ENCODE peak calls at places on chromosomes 13 and 19, in seven cellular contexts. N, R, K, E, W, P and Q are unnamed samples.

GRCh38 chr19:6035026-6035425 is 57.1 kb upstream of the RANBP3 start:
- DNase-seq in P (no peak), W (no peak), E (no peak), R (no peak), K (no peak), N (no peak), Q (no peak)

GRCh38 chr19:3471954-3472655 is 8.2 kb downstream of the SMIM24 start:
- DNase-seq in P (no peak), E (peak), W (no peak), N (peak), K (peak), R (peak), Q (no peak)

GRCh38 chr13:50645092-50645491 is 198.4 kb downstream of the DLEU7 start:
- DNase-seq in W (no peak), E (no peak), N (peak), K (no peak), R (no peak), P (peak), Q (no peak)

GRCh38 chr19:50300051-50300450 is 29.1 kb downstream of the KCNC3 start:
- DNase-seq in E (no peak), N (no peak), W (no peak), P (peak), R (no peak), K (no peak), Q (no peak)

GRCh38 chr13:39890537-39890936 is 235.1 kb downstream of the COG6 start:
- DNase-seq in E (no peak), R (no peak), N (no peak), K (no peak), P (no peak), W (no peak), Q (no peak)

GRCh38 chr13:38386421-38386820 is 36.8 kb downstream of the UFM1 start:
- DNase-seq in P (no peak), N (peak), W (no peak), E (no peak), K (no peak), R (no peak), Q (no peak)

GRCh38 chr13:60372141-60372540 is 24.9 kb upstream of the TDRD3 start:
- DNase-seq in K (no peak), R (no peak), W (no peak), P (no peak), E (no peak), N (no peak), Q (no peak)

GRCh38 chr13:29743229-29743786 is 107.1 kb downstream of the UBL3 start:
- DNase-seq in R (no peak), K (no peak), E (peak), W (no peak), P (peak), N (peak), Q (no peak)

GRCh38 chr13:77300176-77301141 is 26.4 kb downstream of the MYCBP2 start:
- DNase-seq in R (no peak), K (no peak), E (no peak), W (no peak), N (peak), P (peak), Q (no peak)

GRCh38 chr19:3098141-3098514 is 4.0 kb downstream of the GNA11 start:
- DNase-seq in E (peak), N (no peak), P (peak), R (no peak), K (no peak), W (peak), Q (no peak)

GRCh38 chr13:43364210-43365041 is 341.0 kb downstream of the DNAJC15 start:
- DNase-seq in K (no peak), N (peak), R (no peak), W (no peak), E (no peak), P (peak), Q (no peak)

GRCh38 chr19:1513492-1514294 is 874 bp upstream of the ADAMTSL5 start:
- DNase-seq in K (peak), W (peak), N (peak), P (peak), E (peak), R (peak), Q (no peak)

GRCh38 chr19:46373573-46374359 is 26.9 kb downstream of the PPP5C start:
- DNase-seq in E (peak), W (peak), K (no peak), N (no peak), R (no peak), P (peak), Q (no peak)

GRCh38 chr13:98581971-98582702 is 5.2 kb upstream of the STK24 start:
- DNase-seq in E (no peak), N (peak), K (no peak), P (peak), R (no peak), W (no peak), Q (no peak)

GRCh38 chr19:10096615-10096963 is 5.9 kb downstream of the ANGPTL6 start:
- DNase-seq in R (no peak), E (peak), N (no peak), W (peak), K (no peak), P (no peak), Q (no peak)

GRCh38 chr13:71864981-71865857 is 1.8 kb downstream of the DACH1 start:
- DNase-seq in K (no peak), R (no peak), E (peak), P (peak), N (peak), W (peak), Q (no peak)

GRCh38 chr19:18475004-18475453 is 37.1 kb upstream of the ISYNA1 start:
- DNase-seq in W (no peak), R (no peak), E (no peak), K (peak), N (no peak), P (no peak), Q (no peak)

GRCh38 chr19:27673986-27674385 is 1539.0 kb downstream of the UQCRFS1 start:
- DNase-seq in E (no peak), R (no peak), P (no peak), N (no peak), K (no peak), W (no peak), Q (no peak)

GRCh38 chr13:41244555-41244954 is 18.8 kb downstream of the MTRF1 start:
- DNase-seq in K (no peak), N (peak), W (no peak), P (peak), E (no peak), R (no peak), Q (no peak)

GRCh38 chr19:43950834-43951626 is at the start of gene ZNF221:
- DNase-seq in R (peak), K (no peak), N (peak), W (peak), E (peak), P (peak), Q (peak)

GRCh38 chr19:6260912-6261636 is 18.7 kb downstream of the MLLT1 start:
- DNase-seq in E (no peak), W (no peak), R (no peak), N (no peak), P (peak), K (no peak), Q (peak)

GRCh38 chr19:17999685-18000479 is 8.1 kb upstream of the ARRDC2 start:
- DNase-seq in E (no peak), P (no peak), R (no peak), K (no peak), N (no peak), W (no peak), Q (no peak)

GRCh38 chr19:49880162-49880869 is 2.8 kb downstream of the TBC1D17 start:
- DNase-seq in E (no peak), W (peak), K (no peak), N (no peak), P (no peak), R (no peak), Q (no peak)

GRCh38 chr19:57888494-57889231 is at the start of gene ZNF814:
- DNase-seq in R (peak), K (peak), W (peak), P (peak), N (peak), E (peak), Q (no peak)

GRCh38 chr19:50334741-50335421 is 5.7 kb upstream of the KCNC3 start:
- DNase-seq in N (no peak), R (no peak), P (no peak), W (no peak), E (no peak), K (no peak), Q (no peak)

GRCh38 chr13:100234006-100234405 is 145.1 kb downstream of the PCCA start:
- DNase-seq in W (no peak), E (no peak), N (no peak), K (no peak), P (peak), R (no peak), Q (no peak)

GRCh38 chr13:27170221-27170520 is 1.4 kb downstream of the USP12 start:
- DNase-seq in N (no peak), R (no peak), E (no peak), P (peak), K (no peak), W (no peak), Q (no peak)